ENCODE peak calls at places on chromosomes 7 and 10, in five cellular contexts. One of them, this sample, is unnamed.
A peak's percentile ranks its signal among the peaks of the same experiment; 100 is the strongest.

GRCh38 chr7:139108256-139109187 is 998 bp downstream of the ZC3HAV1 start:
- DNase-seq in ureter: no peak
- DNase-seq in GM23338: peak; percentile 54
- DNase-seq in GDM1: no peak
- DNase-seq in C1 segment of cervical spinal cord: peak; percentile 41
- DNase-seq in this sample: no peak

GRCh38 chr7:130195396-130195795 is 9.8 kb downstream of the TMEM209 start:
- DNase-seq in ureter: no peak
- DNase-seq in C1 segment of cervical spinal cord: no peak
- DNase-seq in GDM1: no peak
- DNase-seq in GM23338: no peak
- DNase-seq in this sample: no peak

GRCh38 chr7:127530148-127530547 is 55.2 kb downstream of the GCC1 start:
- DNase-seq in C1 segment of cervical spinal cord: no peak
- DNase-seq in GDM1: no peak
- DNase-seq in GM23338: no peak
- DNase-seq in ureter: no peak
- DNase-seq in this sample: no peak

GRCh38 chr10:129031233-129032150 is 435.5 kb upstream of the MGMT start:
- DNase-seq in GM23338: peak; percentile 80
- DNase-seq in GDM1: peak; percentile 26
- DNase-seq in ureter: no peak
- DNase-seq in C1 segment of cervical spinal cord: peak; percentile 33
- DNase-seq in this sample: peak; percentile 55

GRCh38 chr7:150531704-150532103 is 17.0 kb downstream of the GIMAP7 start:
- DNase-seq in GDM1: no peak
- DNase-seq in C1 segment of cervical spinal cord: no peak
- DNase-seq in ureter: no peak
- DNase-seq in GM23338: no peak
- DNase-seq in this sample: no peak

GRCh38 chr7:40680657-40681056 is 545.9 kb downstream of the SUGCT start:
- DNase-seq in GM23338: peak; percentile 74
- DNase-seq in C1 segment of cervical spinal cord: no peak
- DNase-seq in GDM1: no peak
- DNase-seq in ureter: no peak
- DNase-seq in this sample: no peak

GRCh38 chr10:69914373-69915268 is 112.9 kb downstream of the COL13A1 start:
- DNase-seq in C1 segment of cervical spinal cord: peak; percentile 69
- DNase-seq in GM23338: peak; percentile 87
- DNase-seq in GDM1: no peak
- DNase-seq in ureter: peak; percentile 68
- DNase-seq in this sample: peak; percentile 60

GRCh38 chr10:80410578-80411145 is 2.3 kb downstream of the PRXL2A start:
- DNase-seq in GM23338: no peak
- DNase-seq in C1 segment of cervical spinal cord: no peak
- DNase-seq in GDM1: no peak
- DNase-seq in ureter: no peak
- DNase-seq in this sample: no peak

GRCh38 chr10:87799860-87800259 is 18.2 kb downstream of the ATAD1 start:
- DNase-seq in C1 segment of cervical spinal cord: no peak
- DNase-seq in GDM1: no peak
- DNase-seq in ureter: no peak
- DNase-seq in GM23338: peak; percentile 56
- DNase-seq in this sample: no peak

GRCh38 chr10:77159538-77160110 is 478.0 kb downstream of the KCNMA1 start:
- DNase-seq in C1 segment of cervical spinal cord: peak; percentile 18
- DNase-seq in GDM1: no peak
- DNase-seq in ureter: no peak
- DNase-seq in GM23338: no peak
- DNase-seq in this sample: no peak

GRCh38 chr10:26969145-26969926 is 108.6 kb upstream of the ABI1 start:
- DNase-seq in GM23338: no peak
- DNase-seq in GDM1: no peak
- DNase-seq in ureter: no peak
- DNase-seq in C1 segment of cervical spinal cord: no peak
- DNase-seq in this sample: no peak

GRCh38 chr7:105611856-105612775 is 30.8 kb upstream of the EFCAB10 start:
- DNase-seq in GDM1: no peak
- DNase-seq in ureter: no peak
- DNase-seq in C1 segment of cervical spinal cord: no peak
- DNase-seq in GM23338: no peak
- DNase-seq in this sample: no peak

GRCh38 chr7:49483142-49483541 is 290.3 kb upstream of the VWC2 start:
- DNase-seq in GDM1: no peak
- DNase-seq in ureter: no peak
- DNase-seq in GM23338: peak; percentile 28
- DNase-seq in C1 segment of cervical spinal cord: no peak
- DNase-seq in this sample: no peak

GRCh38 chr7:92293887-92294616 is 48.3 kb downstream of the ANKIB1 start:
- DNase-seq in GM23338: no peak
- DNase-seq in ureter: no peak
- DNase-seq in C1 segment of cervical spinal cord: no peak
- DNase-seq in GDM1: no peak
- DNase-seq in this sample: no peak

GRCh38 chr7:24703296-24703695 is 54.0 kb downstream of the GSDME start:
- DNase-seq in GM23338: no peak
- DNase-seq in ureter: no peak
- DNase-seq in C1 segment of cervical spinal cord: no peak
- DNase-seq in GDM1: no peak
- DNase-seq in this sample: no peak

GRCh38 chr7:2477447-2478386 is 1.5 kb upstream of the GRIFIN start:
- DNase-seq in C1 segment of cervical spinal cord: peak; percentile 60
- DNase-seq in ureter: no peak
- DNase-seq in GM23338: peak; percentile 86
- DNase-seq in GDM1: peak; percentile 96
- DNase-seq in this sample: peak; percentile 81

GRCh38 chr10:93820434-93820833 is 62.7 kb downstream of the LGI1 start:
- DNase-seq in ureter: no peak
- DNase-seq in GM23338: no peak
- DNase-seq in C1 segment of cervical spinal cord: no peak
- DNase-seq in GDM1: no peak
- DNase-seq in this sample: no peak

GRCh38 chr10:29895436-29895835 is 163.9 kb downstream of the JCAD start:
- DNase-seq in ureter: peak; percentile 58
- DNase-seq in C1 segment of cervical spinal cord: no peak
- DNase-seq in GM23338: peak; percentile 37
- DNase-seq in GDM1: no peak
- DNase-seq in this sample: no peak

GRCh38 chr10:5485948-5486851 is 13.2 kb downstream of the CALML5 start:
- DNase-seq in GM23338: no peak
- DNase-seq in ureter: no peak
- DNase-seq in C1 segment of cervical spinal cord: no peak
- DNase-seq in GDM1: peak; percentile 60
- DNase-seq in this sample: no peak

GRCh38 chr7:17256375-17256774 is 42.1 kb upstream of the AHR start:
- DNase-seq in C1 segment of cervical spinal cord: no peak
- DNase-seq in ureter: no peak
- DNase-seq in GM23338: no peak
- DNase-seq in GDM1: no peak
- DNase-seq in this sample: no peak

GRCh38 chr7:1850111-1850975 is 180.3 kb downstream of the ELFN1 start:
- DNase-seq in C1 segment of cervical spinal cord: no peak
- DNase-seq in ureter: no peak
- DNase-seq in GM23338: no peak
- DNase-seq in GDM1: no peak
- DNase-seq in this sample: no peak

GRCh38 chr10:30836411-30836810 is 195.3 kb downstream of the ZNF438 start:
- DNase-seq in GM23338: no peak
- DNase-seq in GDM1: no peak
- DNase-seq in C1 segment of cervical spinal cord: no peak
- DNase-seq in ureter: no peak
- DNase-seq in this sample: no peak

GRCh38 chr7:130486963-130487324 is 4.9 kb upstream of the MEST start:
- DNase-seq in GM23338: no peak
- DNase-seq in ureter: no peak
- DNase-seq in GDM1: no peak
- DNase-seq in C1 segment of cervical spinal cord: no peak
- DNase-seq in this sample: no peak

This sample was measured in activated CD4-positive, alpha-beta memory T cell treated with anti-CD3 and anti-CD28 coated beads, Interleukin-2, amount 10 ng/mL, durations not matched to agents 7 days and 5 days.